ENCODE peak calls at places on chromosome 17, in four cellular contexts. Q is K562, S is H1, E is HepG2. B is an unnamed sample.

GRCh38 chr17:56674401-56674925 is 81.0 kb downstream of the NOG start:
- DNase-seq in Q (no peak), S (no peak), E (no peak), B (no peak)

GRCh38 chr17:39921323-39921722 is 2.9 kb upstream of the GSDMB start:
- DNase-seq in Q (no peak), S (no peak), E (no peak), B (no peak)

GRCh38 chr17:60598001-60598736 is 1.8 kb upstream of the PPM1D start:
- DNase-seq in Q (no peak), S (no peak), E (no peak), B (no peak)

GRCh38 chr17:29592850-29593545 is at the start of gene ANKRD13B:
- DNase-seq in Q (peak), S (no peak), E (no peak), B (no peak)

GRCh38 chr17:1398900-1399299 is 1.1 kb downstream of the YWHAE start:
- DNase-seq in Q (peak), S (no peak), E (no peak), B (no peak)

GRCh38 chr17:27396941-27397340 is 59.3 kb upstream of the KSR1 start:
- DNase-seq in Q (no peak), S (no peak), E (no peak), B (no peak)

GRCh38 chr17:77266891-77267341 is 126.1 kb downstream of the SEC14L1 start:
- DNase-seq in Q (peak), S (no peak), E (no peak), B (no peak)

GRCh38 chr17:39553326-39553945 is 54.3 kb downstream of the NEUROD2 start:
- DNase-seq in Q (no peak), S (no peak), E (no peak), B (no peak)

GRCh38 chr17:59892251-59892848 is 393 bp downstream of the TUBD1 start:
- DNase-seq in Q (no peak), S (no peak), E (no peak), B (no peak)

GRCh38 chr17:55852734-55853133 is 101.9 kb downstream of the PCTP start:
- DNase-seq in Q (no peak), S (no peak), E (no peak), B (no peak)

GRCh38 chr17:50421308-50422031 is 4.5 kb upstream of the ACSF2 start:
- DNase-seq in Q (peak), S (no peak), E (no peak), B (no peak)

GRCh38 chr17:80877829-80878303 is 113.8 kb upstream of the CHMP6 start:
- DNase-seq in Q (no peak), S (no peak), E (no peak), B (no peak)

GRCh38 chr17:41625602-41626001 is 1.2 kb upstream of the KRT17 start:
- DNase-seq in Q (no peak), S (no peak), E (no peak), B (no peak)

GRCh38 chr17:22233382-22233781 is 541.1 kb downstream of the KCNJ18 start:
- DNase-seq in Q (no peak), S (no peak), E (no peak), B (no peak)

GRCh38 chr17:27386206-27387075 is 69.8 kb upstream of the KSR1 start:
- DNase-seq in Q (no peak), S (no peak), E (no peak), B (no peak)

GRCh38 chr17:72651988-72652387 is 440.5 kb downstream of the SLC39A11 start:
- DNase-seq in Q (no peak), S (no peak), E (peak), B (no peak)

GRCh38 chr17:29140631-29141483 is 39.3 kb downstream of the MYO18A start:
- DNase-seq in Q (peak), S (no peak), E (no peak), B (no peak)

GRCh38 chr17:8947201-8947600 is 18.3 kb downstream of the PIK3R5 start:
- DNase-seq in Q (no peak), S (no peak), E (no peak), B (no peak)

GRCh38 chr17:58330544-58330996 is 2.0 kb upstream of the TSPOAP1 start:
- DNase-seq in Q (peak), S (no peak), E (no peak), B (no peak)

GRCh38 chr17:58327363-58328194 is 1.0 kb downstream of the TSPOAP1 start:
- DNase-seq in Q (peak), S (no peak), E (no peak), B (no peak)

GRCh38 chr17:58328195-58329034 is at the start of gene TSPOAP1:
- DNase-seq in Q (peak), S (no peak), E (no peak), B (peak)

GRCh38 chr17:58329808-58330543 is 1.4 kb upstream of the TSPOAP1 start:
- DNase-seq in Q (peak), S (no peak), E (no peak), B (peak)

DNA sequence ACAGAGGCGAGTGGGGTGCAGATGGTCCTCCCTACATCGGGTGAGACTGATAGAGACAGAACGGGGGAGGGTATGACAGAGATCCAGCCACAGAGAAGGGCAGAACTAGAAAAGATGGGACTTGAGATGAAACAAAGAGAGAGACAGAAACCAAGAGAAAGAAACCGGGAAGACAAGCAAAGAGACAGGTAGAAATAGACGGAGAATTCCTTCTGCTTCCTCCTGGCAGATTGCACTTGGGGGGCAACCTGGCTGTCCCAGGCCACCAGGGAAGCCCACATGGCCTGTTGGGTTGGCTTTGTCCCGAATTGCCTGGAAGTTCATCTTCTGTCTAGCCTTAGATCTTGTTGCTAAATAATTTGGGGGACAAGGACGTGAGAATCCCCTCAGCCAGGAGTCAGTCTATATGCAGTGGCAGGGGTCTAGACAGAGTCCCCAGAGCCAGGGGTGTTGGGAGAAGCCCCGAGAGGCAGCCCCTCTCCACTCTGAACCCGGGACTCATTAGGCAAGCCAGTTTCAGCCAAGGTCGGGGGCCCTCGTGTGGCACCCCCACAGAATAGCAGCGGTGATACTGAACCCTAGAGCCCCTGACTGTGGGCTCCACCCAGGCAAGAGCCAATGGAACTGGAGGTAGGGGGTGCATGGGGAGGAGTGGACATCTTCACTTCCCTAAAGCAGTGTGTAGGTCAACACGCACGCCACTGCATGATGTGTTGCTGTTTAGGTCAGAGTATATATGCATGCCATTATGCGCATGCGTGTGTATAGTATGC is 626 bp upstream of the TSPOAP1 start:
- DNase-seq in Q (peak), S (no peak), E (peak), B (peak)
- TF ChIP-seq RAD21 in Q (peak), S (peak), E (no peak), B (peak)

GRCh38 chr17:13478326-13478830 is 123.4 kb downstream of the HS3ST3A1 start:
- DNase-seq in Q (no peak), S (no peak), E (no peak), B (no peak)

GRCh38 chr17:13476722-13477121 is 125.0 kb downstream of the HS3ST3A1 start:
- DNase-seq in Q (no peak), S (no peak), E (no peak), B (no peak)

GRCh38 chr17:13475574-13476223 is 126.0 kb downstream of the HS3ST3A1 start:
- DNase-seq in Q (peak), S (no peak), E (no peak), B (no peak)

GRCh38 chr17:13474073-13474800 is 127.5 kb downstream of the HS3ST3A1 start:
- DNase-seq in Q (no peak), S (no peak), E (no peak), B (no peak)

DNA sequence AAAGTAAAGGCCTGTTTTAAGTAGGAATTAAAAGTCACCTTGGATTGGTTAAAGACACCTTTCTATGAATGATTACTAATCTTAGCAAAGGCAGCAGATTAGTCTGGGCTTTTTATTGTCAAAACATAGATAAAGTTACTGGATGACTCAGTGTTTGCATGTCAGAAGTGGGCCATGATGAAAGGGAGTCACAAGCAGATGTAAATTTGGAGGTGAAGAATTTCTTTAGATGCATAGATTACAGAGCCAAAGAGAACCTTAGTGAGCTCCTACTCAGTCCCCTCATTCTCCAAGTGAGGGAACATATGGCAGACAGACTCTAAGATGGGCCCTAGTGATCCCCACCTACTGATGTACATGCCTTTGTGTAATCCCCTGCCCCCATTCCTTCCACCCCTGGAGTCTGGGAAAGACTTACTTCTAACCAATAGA is 124.5 kb downstream of the HS3ST3A1 start:
- DNase-seq in Q (peak), S (no peak), E (no peak), B (no peak)
- TF ChIP-seq CEBPB in Q (no peak), S (no peak), E (no peak), B (no peak)

DNA sequence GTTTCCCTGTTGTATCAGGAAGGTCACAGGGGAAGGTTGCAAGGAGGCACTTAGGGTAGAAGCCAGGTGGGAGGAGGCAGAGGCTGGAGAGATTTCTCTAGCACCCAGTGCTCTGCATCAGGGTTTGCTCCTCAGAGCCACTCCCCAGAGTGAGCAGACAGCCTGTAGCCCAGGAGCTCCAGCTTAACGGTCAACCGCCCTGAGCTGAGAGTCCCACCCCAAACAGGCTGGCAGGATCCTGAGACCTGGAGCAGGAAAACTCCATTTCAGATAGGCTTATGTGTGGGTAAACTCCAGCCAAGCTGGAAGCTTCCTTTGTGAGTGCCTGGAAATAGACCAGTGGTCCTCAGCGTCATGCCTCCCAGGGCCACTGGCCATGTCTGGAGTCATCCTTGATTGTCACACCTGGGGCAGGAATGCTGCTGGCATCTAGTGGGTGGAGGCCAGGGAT is 37.9 kb downstream of the MPRIP start:
- DNase-seq in Q (no peak), S (no peak), E (no peak), B (no peak)
- TF ChIP-seq CREB1 in Q (no peak), S (no peak), E (no peak), B (no peak)

GRCh38 chr17:37698856-37699255 is 46.0 kb downstream of the HNF1B start:
- DNase-seq in Q (no peak), S (no peak), E (no peak), B (no peak)

GRCh38 chr17:37696366-37696765 is 48.5 kb downstream of the HNF1B start:
- DNase-seq in Q (no peak), S (no peak), E (no peak), B (no peak)

GRCh38 chr17:37697331-37697730 is 47.5 kb downstream of the HNF1B start:
- DNase-seq in Q (no peak), S (no peak), E (no peak), B (no peak)

GRCh38 chr17:37699285-37699973 is 45.4 kb downstream of the HNF1B start:
- DNase-seq in Q (no peak), S (no peak), E (no peak), B (no peak)

GRCh38 chr17:37698132-37698615 is 46.7 kb downstream of the HNF1B start:
- DNase-seq in Q (no peak), S (no peak), E (peak), B (no peak)
- TF ChIP-seq RAD21 in Q (no peak), S (no peak), E (no peak), B (no peak)

B was measured in GM12878.